ENCODE peak calls at places on chromosome 20, in nine cellular contexts. S, M, I, L, B, R, G, N and X are unnamed samples.

GRCh38 chr20:33176101-33176500 is 8.1 kb downstream of the BPIFA2 start:
- DNase-seq in L (no peak), G (no peak), S (no peak), M (no peak), R (no peak), N (peak; percentile 53), I (no peak), B (no peak), X (no peak)

GRCh38 chr20:57620999-57621398 is 773 bp upstream of the ZBP1 start:
- DNase-seq in N (no peak), B (no peak), M (no peak), L (no peak), G (no peak), S (no peak), R (no peak), I (no peak), X (no peak)

GRCh38 chr20:16953858-16954257 is 205.7 kb downstream of the OTOR start:
- DNase-seq in B (no peak), M (no peak), S (no peak), N (no peak), L (no peak), R (no peak), G (no peak), I (no peak), X (no peak)

GRCh38 chr20:19072988-19073387 is 139.5 kb upstream of the SLC24A3 start:
- DNase-seq in G (no peak), R (no peak), B (no peak), N (no peak), I (no peak), M (no peak), S (no peak), L (no peak), X (no peak)

GRCh38 chr20:24289737-24290481 is 179.5 kb upstream of the SYNDIG1 start:
- DNase-seq in N (no peak), M (no peak), R (no peak), B (no peak), S (no peak), G (no peak), I (no peak), L (no peak), X (no peak)

GRCh38 chr20:53883098-53883762 is 187.2 kb downstream of the BCAS1 start:
- DNase-seq in M (no peak), I (no peak), R (no peak), B (no peak), G (no peak), S (no peak), L (no peak), N (no peak), X (no peak)

GRCh38 chr20:59560588-59561227 is 43.6 kb upstream of the PHACTR3 start:
- DNase-seq in B (no peak), L (no peak), R (no peak), I (no peak), N (no peak), M (no peak), S (no peak), G (no peak), X (no peak)

GRCh38 chr20:13298692-13299373 is 77.8 kb downstream of the ISM1 start:
- DNase-seq in L (no peak), R (no peak), N (no peak), B (no peak), M (no peak), S (no peak), I (no peak), G (no peak), X (no peak)

GRCh38 chr20:22807646-22808045 is 223.3 kb upstream of the FOXA2 start:
- DNase-seq in I (no peak), S (peak; percentile 23), B (no peak), L (no peak), G (no peak), R (no peak), N (no peak), M (no peak), X (no peak)

GRCh38 chr20:38610521-38610920 is 8.9 kb downstream of the ARHGAP40 start:
- DNase-seq in L (no peak), I (no peak), R (no peak), G (no peak), B (no peak), S (no peak), N (no peak), M (no peak), X (no peak)

GRCh38 chr20:54063998-54064676 is 6.3 kb downstream of the BCAS1 start:
- DNase-seq in N (no peak), L (no peak), I (no peak), B (no peak), R (no peak), G (no peak), S (no peak), M (peak; percentile 14), X (no peak)

GRCh38 chr20:4326194-4327065 is 311.1 kb upstream of the RNF24 start:
- DNase-seq in B (no peak), L (no peak), R (peak; percentile 20), I (no peak), S (no peak), M (no peak), G (no peak), N (no peak), X (no peak)

DNA sequence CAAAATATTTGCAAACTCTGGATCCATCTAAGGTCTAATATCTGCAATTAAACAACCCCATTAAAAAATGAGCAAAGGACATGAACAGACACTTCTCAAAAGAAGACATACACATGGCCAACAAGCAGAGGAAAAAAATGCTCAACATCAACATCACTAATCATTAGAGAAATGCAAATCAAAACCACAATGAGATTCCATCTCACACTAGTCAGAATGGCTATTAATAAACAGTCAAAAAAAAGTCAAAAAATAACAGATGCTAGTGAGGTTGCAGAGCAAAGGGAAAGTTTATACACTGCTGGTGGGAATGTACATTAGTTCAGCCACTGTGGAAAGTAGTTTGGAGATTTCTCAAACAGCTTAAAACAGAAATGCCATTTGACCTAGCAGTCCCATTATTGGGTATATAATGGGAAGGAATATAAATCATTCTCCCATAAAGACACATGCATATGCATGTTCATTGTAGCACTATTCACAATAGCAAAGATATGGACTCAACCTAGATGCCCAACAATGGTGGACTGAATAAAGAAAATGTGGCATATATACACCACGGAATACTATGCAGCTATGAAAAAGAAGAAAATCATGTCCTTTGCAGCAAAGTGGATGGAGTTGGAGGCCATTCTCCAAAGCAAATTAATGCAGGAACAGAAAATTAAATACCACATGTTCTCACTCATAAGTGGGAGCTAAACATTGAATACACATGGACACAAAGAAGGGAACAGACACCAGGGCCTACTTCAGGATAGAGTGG is 9.1 kb downstream of the ZNFX1 start:
- DNase-seq in G (no peak), M (no peak), R (no peak), N (no peak), L (no peak), S (no peak), B (no peak), I (no peak), X (no peak)
- H3K27ac ChIP-seq in G (no peak overlapping the region), M (no peak overlapping the region), R (no peak overlapping the region), N (no peak overlapping the region), L (no peak overlapping the region), S (no peak overlapping the region), B (no peak overlapping the region), I (no peak overlapping the region), X (no peak overlapping the region)

GRCh38 chr20:37345339-37346231 is at the start of gene SRC:
- DNase-seq in R (peak; percentile 85), S (peak; percentile 90), B (peak; percentile 72), I (peak; percentile 95), G (peak; percentile 71), N (peak; percentile 83), M (peak; percentile 36), L (peak; percentile 26), X (peak; percentile 78)

GRCh38 chr20:37343212-37343993 is 2.5 kb upstream of the SRC start:
- DNase-seq in I (peak; percentile 74), N (no peak), R (no peak), M (no peak), B (no peak), S (no peak), G (no peak), L (no peak), X (no peak)

GRCh38 chr20:37346232-37346525 is 239 bp downstream of the SRC start:
- DNase-seq in R (no peak), L (no peak), S (no peak), N (no peak), B (no peak), G (no peak), M (no peak), I (no peak), X (no peak)

GRCh38 chr20:37343994-37344355 is 2.0 kb upstream of the SRC start:
- DNase-seq in N (no peak), G (no peak), R (no peak), S (no peak), M (no peak), B (no peak), L (no peak), I (no peak), X (no peak)

GRCh38 chr20:37344506-37345338 is 1.2 kb upstream of the SRC start:
- DNase-seq in I (peak; percentile 69), B (no peak), L (no peak), N (peak; percentile 80), G (no peak), R (no peak), S (no peak), M (no peak), X (peak; percentile 57)
- H3K4me3 ChIP-seq in I (no peak overlapping the region), B (no peak overlapping the region), L (no peak overlapping the region), N (no peak overlapping the region), G (peak overlapping the region; percentile 73), R (peak overlapping the region; percentile 76), S (no peak overlapping the region), M (no peak overlapping the region), X (no peak overlapping the region)

GRCh38 chr20:37577972-37578371 is 50.3 kb upstream of the BLCAP start:
- DNase-seq in N (no peak), S (no peak), M (no peak), B (no peak), G (no peak), R (no peak), I (no peak), L (no peak), X (no peak)
- H3K27ac ChIP-seq in N (no peak overlapping the region), S (no peak overlapping the region), M (no peak overlapping the region), B (no peak overlapping the region), G (no peak overlapping the region), R (no peak overlapping the region), I (no peak overlapping the region), L (no peak overlapping the region), X (no peak overlapping the region)

GRCh38 chr20:63026582-63027424 is 20.0 kb upstream of the BHLHE23 start:
- DNase-seq in I (peak; percentile 52), G (no peak), L (no peak), S (no peak), N (no peak), B (no peak), M (no peak), R (peak; percentile 5), X (no peak)

GRCh38 chr20:63024573-63025392 is 18.0 kb upstream of the BHLHE23 start:
- DNase-seq in S (no peak), G (no peak), L (no peak), M (no peak), R (peak; percentile 8), B (no peak), I (peak; percentile 33), N (peak; percentile 70), X (no peak)

GRCh38 chr20:63023836-63024571 is 17.2 kb upstream of the BHLHE23 start:
- DNase-seq in S (no peak), R (peak; percentile 6), M (no peak), G (no peak), L (no peak), I (peak; percentile 59), N (no peak), B (no peak), X (no peak)

GRCh38 chr20:63027425-63028389 is 20.9 kb upstream of the BHLHE23 start:
- DNase-seq in R (peak; percentile 10), M (no peak), N (no peak), G (no peak), B (no peak), L (no peak), S (no peak), I (peak; percentile 63), X (no peak)

GRCh38 chr20:63025534-63026331 is 19.0 kb upstream of the BHLHE23 start:
- DNase-seq in N (peak; percentile 80), B (peak; percentile 55), G (no peak), I (peak; percentile 73), S (no peak), R (peak; percentile 11), L (no peak), M (no peak), X (no peak)
- H3K4me3 ChIP-seq in N (peak overlapping the region; percentile 6), B (no peak overlapping the region), G (no peak overlapping the region), I (no peak overlapping the region), S (no peak overlapping the region), R (peak overlapping the region; percentile 21), L (no peak overlapping the region), M (no peak overlapping the region), X (peak overlapping the region; percentile 8)